ENCODE peak calls at places on chromosomes 1 and 21, in four cellular contexts. X, V, E and F are unnamed samples.

GRCh38 chr21:42234464-42235241 is 15.7 kb downstream of the ABCG1 start:
- DNase-seq in X (peak), E (peak), V (peak), F (peak)

GRCh38 chr1:150575518-150576366 is 3.7 kb downstream of the MCL1 start:
- DNase-seq in V (no peak), E (no peak), X (no peak), F (no peak)

GRCh38 chr1:179120736-179121135 is 38.9 kb downstream of the TOR3A start:
- DNase-seq in V (no peak), E (no peak), X (no peak), F (no peak)

GRCh38 chr1:43973981-43974442 is 748 bp upstream of the ATP6V0B start:
- DNase-seq in V (no peak), X (no peak), E (no peak), F (peak)

GRCh38 chr1:8510041-8510823 is 192.3 kb downstream of the SLC45A1 start:
- DNase-seq in X (no peak), E (peak), V (peak), F (no peak)

GRCh38 chr1:117591248-117591647 is 14.6 kb upstream of the TENT5C start:
- DNase-seq in E (no peak), V (no peak), X (no peak), F (no peak)

GRCh38 chr1:10200620-10201019 is 9.8 kb upstream of the KIF1B start:
- DNase-seq in X (no peak), E (no peak), V (no peak), F (peak)

GRCh38 chr1:3663999-3664699 is 11.8 kb downstream of the TP73 start:
- DNase-seq in V (no peak), E (no peak), X (peak), F (no peak)

GRCh38 chr1:150464422-150464826 is 22.8 kb upstream of the TARS2 start:
- DNase-seq in E (peak), V (peak), X (no peak), F (peak)

GRCh38 chr21:45973475-45974072 is 8.0 kb upstream of the COL6A1 start:
- DNase-seq in E (peak), X (no peak), V (peak), F (peak)

GRCh38 chr1:103250441-103250861 is 142.1 kb upstream of the COL11A1 start:
- DNase-seq in E (no peak), V (no peak), X (no peak), F (no peak)

GRCh38 chr1:172727956-172728603 is 69.2 kb downstream of the FASLG start:
- DNase-seq in V (no peak), E (no peak), X (no peak), F (peak)